ENCODE peak calls at places on chromosomes 5 and 9, in seven cellular contexts. Z, B, R, Q, J, E and F are unnamed samples.
A peak's percentile ranks its signal among the peaks of the same experiment; 100 is the strongest.

GRCh38 chr9:97773723-97774122 is 76.6 kb upstream of the XPA start:
- DNase-seq in Z (no peak), B (no peak), R (no peak), Q (no peak), J (no peak), E (peak; percentile 78), F (peak; percentile 33)

GRCh38 chr5:11468334-11469039 is 435.8 kb downstream of the CTNND2 start:
- DNase-seq in Z (no peak), B (no peak), R (no peak), Q (no peak), J (no peak), E (no peak), F (no peak)

GRCh38 chr9:95028855-95029219 is 288.7 kb downstream of the FANCC start:
- DNase-seq in Z (no peak), B (no peak), R (no peak), Q (no peak), J (no peak), E (no peak), F (no peak)

GRCh38 chr5:96661101-96661840 is 905 bp upstream of the CAST start:
- DNase-seq in Z (peak; percentile 45), B (no peak), R (no peak), Q (no peak), J (peak; percentile 23), E (peak; percentile 55), F (peak; percentile 64)

GRCh38 chr5:79845448-79846197 is 145.4 kb downstream of the MTX3 start:
- DNase-seq in Z (no peak), B (peak; percentile 89), R (no peak), Q (no peak), J (no peak), E (peak; percentile 88), F (peak; percentile 53)

GRCh38 chr5:132076202-132076830 is 2.7 kb downstream of the CSF2 start:
- DNase-seq in Z (no peak), B (no peak), R (no peak), Q (no peak), J (no peak), E (no peak), F (no peak)

GRCh38 chr5:95670568-95670967 is 12.2 kb downstream of the SPATA9 start:
- DNase-seq in Z (no peak), B (no peak), R (no peak), Q (no peak), J (no peak), E (no peak), F (peak; percentile 52)

GRCh38 chr5:131536211-131536826 is 98.7 kb downstream of the RAPGEF6 start:
- DNase-seq in Z (no peak), B (no peak), R (peak; percentile 45), Q (no peak), J (no peak), E (no peak), F (peak; percentile 65)

GRCh38 chr5:38616061-38616460 is 59.6 kb upstream of the LIFR start:
- DNase-seq in Z (no peak), B (no peak), R (no peak), Q (no peak), J (no peak), E (peak; percentile 57), F (no peak)

GRCh38 chr5:21709766-21710165 is 1143.4 kb downstream of the CDH12 start:
- DNase-seq in Z (no peak), B (no peak), R (no peak), Q (no peak), J (no peak), E (no peak), F (no peak)

GRCh38 chr9:100186356-100186755 is 87.3 kb downstream of the INVS start:
- DNase-seq in Z (no peak), B (no peak), R (no peak), Q (no peak), J (no peak), E (peak; percentile 28), F (no peak)